ENCODE peak calls at places on chromosome 13, in five cellular contexts. O is AG20443, S is IMR-90, B is H9, D is AG09309. J is an unnamed sample.

GRCh38 chr13:49220856-49221614 is 897 bp downstream of the MLNR start:
- DNase-seq in S (peak; percentile 12), D (no peak), O (peak; percentile 53), B (peak; percentile 41), J (no peak)

GRCh38 chr13:89852570-89852969 is 1494.9 kb upstream of the MIR17HG start:
- DNase-seq in S (no peak), B (no peak), D (no peak), O (no peak), J (no peak)

GRCh38 chr13:32040052-32040642 is 8.6 kb downstream of the FRY start:
- DNase-seq in D (no peak), B (no peak), O (no peak), S (no peak), J (no peak)

GRCh38 chr13:33690321-33690720 is 127.6 kb upstream of the RFC3 start:
- DNase-seq in O (no peak), S (no peak), B (no peak), D (no peak), J (no peak)

GRCh38 chr13:76967031-76967430 is 18.7 kb downstream of the ACOD1 start:
- DNase-seq in S (no peak), B (no peak), D (no peak), O (no peak), J (no peak)

GRCh38 chr13:29621841-29622240 is 26.4 kb upstream of the SLC7A1 start:
- DNase-seq in S (peak; percentile 33), D (no peak), B (no peak), O (no peak), J (no peak)

GRCh38 chr13:99439048-99439447 is 62.2 kb upstream of the TM9SF2 start:
- DNase-seq in D (no peak), S (no peak), O (no peak), B (no peak), J (no peak)

GRCh38 chr13:42022796-42023493 is 25.5 kb upstream of the DGKH start:
- DNase-seq in S (no peak), B (no peak), O (no peak), D (no peak), J (no peak)

GRCh38 chr13:45416521-45417125 is 1.6 kb downstream of the SLC25A30 start:
- DNase-seq in O (no peak), D (no peak), S (no peak), B (no peak), J (no peak)

GRCh38 chr13:109162248-109163051 is 533.0 kb downstream of the MYO16 start:
- DNase-seq in B (no peak), D (no peak), S (no peak), O (no peak), J (peak; percentile 90)

GRCh38 chr13:59673301-59673700 is 490.4 kb downstream of the DIAPH3 start:
- DNase-seq in O (peak; percentile 13), S (peak; percentile 28), B (no peak), D (no peak), J (no peak)

GRCh38 chr13:106151056-106151699 is 384.3 kb downstream of the EFNB2 start:
- DNase-seq in B (no peak), D (peak; percentile 93), S (peak; percentile 84), O (peak; percentile 89), J (peak; percentile 99)

GRCh38 chr13:99067160-99067985 is 89.5 kb upstream of the DOCK9 start:
- DNase-seq in B (no peak), D (peak; percentile 43), S (peak; percentile 85), O (peak; percentile 74), J (peak; percentile 99)

GRCh38 chr13:71858647-71859046 is 8.4 kb downstream of the DACH1 start:
- DNase-seq in B (no peak), S (no peak), O (no peak), D (no peak), J (no peak)

GRCh38 chr13:51844862-51845573 is at the start of gene TMEM272:
- DNase-seq in B (peak; percentile 72), S (peak; percentile 11), D (no peak), O (peak; percentile 86), J (no peak)

GRCh38 chr13:109235901-109236300 is 550.5 kb downstream of the IRS2 start:
- DNase-seq in B (no peak), D (no peak), O (no peak), S (no peak), J (peak; percentile 91)

GRCh38 chr13:99150575-99151370 is 49.9 kb upstream of the UBAC2 start:
- DNase-seq in S (peak; percentile 27), B (no peak), D (peak; percentile 76), O (peak; percentile 87), J (peak; percentile 100)

GRCh38 chr13:68850160-68850559 is 1257.5 kb upstream of the ATXN8OS start:
- DNase-seq in S (no peak), O (no peak), B (no peak), D (no peak), J (no peak)

GRCh38 chr13:113584870-113585671 is 518 bp downstream of the TFDP1 start:
- DNase-seq in O (peak; percentile 55), B (peak; percentile 23), S (no peak), D (no peak), J (no peak)

GRCh38 chr13:53045110-53045509 is 16.5 kb downstream of the OLFM4 start:
- DNase-seq in B (no peak), D (no peak), O (no peak), S (no peak), J (no peak)

GRCh38 chr13:48804836-48805601 is 151.3 kb downstream of the CYSLTR2 start:
- DNase-seq in O (no peak), S (no peak), B (no peak), D (no peak), J (no peak)

GRCh38 chr13:109857325-109857724 is 70.9 kb upstream of the IRS2 start:
- DNase-seq in D (no peak), B (no peak), S (no peak), O (no peak), J (no peak)

GRCh38 chr13:84433024-84433423 is 550.8 kb upstream of the SLITRK1 start:
- DNase-seq in S (peak; percentile 83), O (peak; percentile 6), B (no peak), D (no peak), J (no peak)

GRCh38 chr13:80305737-80306136 is 35.2 kb downstream of the SPRY2 start:
- DNase-seq in D (no peak), O (peak; percentile 13), S (no peak), B (no peak), J (no peak)

GRCh38 chr13:61777281-61777680 is 361.6 kb upstream of the PCDH20 start:
- DNase-seq in O (no peak), D (no peak), B (no peak), S (no peak), J (no peak)

GRCh38 chr13:73268306-73268705 is 209.5 kb downstream of the KLF5 start:
- DNase-seq in B (no peak), O (peak; percentile 51), S (peak; percentile 65), D (peak; percentile 31), J (peak; percentile 94)

GRCh38 chr13:29161653-29162052 is 341.5 kb downstream of the MTUS2 start:
- DNase-seq in S (no peak), D (no peak), B (no peak), O (no peak), J (no peak)

GRCh38 chr13:48819376-48819775 is 156.3 kb upstream of the FNDC3A start:
- DNase-seq in D (no peak), S (no peak), O (no peak), B (no peak), J (no peak)

GRCh38 chr13:73985789-73986188 is 148.4 kb downstream of the KLF12 start:
- DNase-seq in O (no peak), S (no peak), D (no peak), B (no peak), J (no peak)

GRCh38 chr13:111908391-111908790 is 158.6 kb upstream of the SOX1 start:
- DNase-seq in D (no peak), B (peak; percentile 15), S (no peak), O (no peak), J (no peak)

GRCh38 chr13:50320297-50320862 is 305.1 kb downstream of the KCNRG start:
- DNase-seq in O (peak; percentile 17), B (no peak), S (peak; percentile 54), D (peak; percentile 32), J (peak; percentile 72)

J was measured in bronchial epithelial cell.